ENCODE peak calls at places on chromosomes 12 and 14, in ten cellular contexts. J, V, R, I, Q, Z, U, E, A and W are unnamed samples.
A peak's percentile ranks its signal among the peaks of the same experiment; 100 is the strongest.

GRCh38 chr14:95106966-95107365 is 50.4 kb downstream of the DICER1 start:
- DNase-seq in V (no peak), A (no peak), I (no peak), Q (no peak), R (peak; percentile 66), Z (no peak), J (no peak), E (peak; percentile 78), U (no peak), W (no peak)

GRCh38 chr12:40726366-40726765 is 34.1 kb downstream of the CNTN1 start:
- DNase-seq in V (no peak), Z (no peak), R (no peak), I (no peak), E (no peak), J (no peak), U (no peak), Q (no peak), A (no peak), W (no peak)

GRCh38 chr12:69966839-69967238 is 141.8 kb downstream of the MYRFL start:
- DNase-seq in A (no peak), I (no peak), E (peak; percentile 83), Q (no peak), Z (no peak), U (no peak), J (no peak), R (peak; percentile 99), V (no peak), W (no peak)

GRCh38 chr12:16012086-16012485 is 101.0 kb downstream of the DERA start:
- DNase-seq in J (peak; percentile 50), Z (peak; percentile 85), E (peak; percentile 35), V (no peak), Q (no peak), A (no peak), R (no peak), U (peak; percentile 67), I (peak; percentile 61), W (no peak)

GRCh38 chr14:102516531-102517411 is 7.2 kb upstream of the ANKRD9 start:
- DNase-seq in A (peak; percentile 83), U (peak; percentile 85), R (peak; percentile 29), V (peak; percentile 75), J (peak; percentile 21), E (no peak), Q (no peak), Z (no peak), I (no peak), W (no peak)

GRCh38 chr12:81022531-81022930 is 55.3 kb upstream of the ACSS3 start:
- DNase-seq in E (peak; percentile 40), I (no peak), J (peak; percentile 13), V (no peak), U (no peak), R (no peak), A (no peak), Z (no peak), Q (no peak), W (no peak)

GRCh38 chr12:67035121-67035520 is 234.0 kb upstream of the CAND1 start:
- DNase-seq in I (no peak), Q (no peak), J (no peak), U (no peak), A (peak; percentile 72), V (peak; percentile 38), R (no peak), E (no peak), Z (no peak), W (no peak)

GRCh38 chr12:110245278-110245868 is 35.7 kb upstream of the ATP2A2 start:
- DNase-seq in U (peak; percentile 80), Q (no peak), E (peak; percentile 28), V (peak; percentile 73), A (peak; percentile 55), Z (no peak), I (peak; percentile 9), J (no peak), R (peak; percentile 37), W (peak; percentile 26)

GRCh38 chr14:36515105-36515593 is 4.9 kb downstream of the NKX2-1 start:
- DNase-seq in V (peak; percentile 75), J (no peak), Q (no peak), E (no peak), R (no peak), Z (no peak), U (no peak), A (no peak), I (no peak), W (no peak)

GRCh38 chr14:36514278-36515104 is 5.5 kb downstream of the NKX2-1 start:
- DNase-seq in R (no peak), U (no peak), Q (no peak), E (no peak), I (no peak), A (peak; percentile 68), J (no peak), V (peak; percentile 46), Z (no peak), W (no peak)

GRCh38 chr14:36512585-36513003 is 7.4 kb downstream of the NKX2-1 start:
- DNase-seq in A (no peak), U (no peak), E (no peak), J (no peak), V (no peak), Q (no peak), R (no peak), I (no peak), Z (no peak), W (no peak)

GRCh38 chr14:36513012-36513420 is 7.0 kb downstream of the NKX2-1 start:
- DNase-seq in U (no peak), J (no peak), A (peak; percentile 65), E (no peak), V (peak; percentile 61), R (no peak), Q (no peak), Z (no peak), I (no peak), W (no peak)

GRCh38 chr14:36513451-36514277 is 6.4 kb downstream of the NKX2-1 start:
- DNase-seq in I (no peak), J (no peak), A (peak; percentile 86), V (peak; percentile 90), Q (no peak), U (no peak), R (no peak), E (no peak), Z (no peak), W (no peak)
- H3K4me3 ChIP-seq in I (no peak overlapping the region), J (no peak overlapping the region), A (no peak overlapping the region), V (peak overlapping the region; percentile 47), Q (no peak overlapping the region), U (no peak overlapping the region), R (no peak overlapping the region), E (no peak overlapping the region), Z (no peak overlapping the region), W (no peak overlapping the region)

GRCh38 chr12:106301611-106302321 is 767 bp upstream of the TCP11L2 start:
- DNase-seq in V (peak; percentile 75), Q (no peak), Z (peak; percentile 71), J (peak; percentile 46), E (peak; percentile 28), U (no peak), I (peak; percentile 66), R (peak; percentile 73), A (peak; percentile 50), W (peak; percentile 67)

GRCh38 chr12:106304797-106305196 is 2.3 kb downstream of the TCP11L2 start:
- DNase-seq in J (no peak), U (no peak), Q (no peak), Z (no peak), I (no peak), V (no peak), E (no peak), R (no peak), A (no peak), W (no peak)

GRCh38 chr12:106304001-106304421 is 1.5 kb downstream of the TCP11L2 start:
- DNase-seq in Z (no peak), U (no peak), A (peak; percentile 12), E (peak; percentile 24), R (no peak), J (no peak), I (no peak), Q (no peak), V (no peak), W (no peak)

GRCh38 chr12:106302401-106303201 is at the start of gene TCP11L2:
- DNase-seq in R (peak; percentile 81), Q (no peak), U (peak; percentile 94), Z (no peak), V (peak; percentile 87), E (peak; percentile 58), A (peak; percentile 91), J (peak; percentile 80), I (peak; percentile 83), W (peak; percentile 29)

GRCh38 chr12:106303202-106303820 is 778 bp downstream of the TCP11L2 start:
- DNase-seq in Q (no peak), Z (peak; percentile 84), V (peak; percentile 92), R (peak; percentile 66), J (peak; percentile 73), A (peak; percentile 94), E (peak; percentile 58), I (peak; percentile 36), U (peak; percentile 95), W (peak; percentile 38)
- TF ChIP-seq CTCF in Q (no peak), Z (no peak), V (peak; percentile 8), R (no peak), J (no peak), A (no peak), E (peak; percentile 6), I (peak; percentile 26), U (no peak), W (peak; percentile 8)

GRCh38 chr12:9404469-9405260 is 196.5 kb upstream of the PZP start:
- DNase-seq in E (no peak), A (peak; percentile 19), Z (no peak), I (no peak), R (no peak), U (no peak), Q (no peak), V (no peak), J (no peak), W (no peak)

GRCh38 chr12:9404031-9404430 is 195.8 kb upstream of the PZP start:
- DNase-seq in V (no peak), Q (no peak), Z (no peak), U (no peak), E (no peak), A (peak; percentile 9), I (no peak), R (no peak), J (no peak), W (no peak)

GRCh38 chr12:9406564-9407424 is 198.6 kb upstream of the PZP start:
- DNase-seq in U (no peak), Q (no peak), Z (no peak), R (no peak), I (no peak), V (no peak), J (no peak), A (peak; percentile 31), E (no peak), W (no peak)

DNA sequence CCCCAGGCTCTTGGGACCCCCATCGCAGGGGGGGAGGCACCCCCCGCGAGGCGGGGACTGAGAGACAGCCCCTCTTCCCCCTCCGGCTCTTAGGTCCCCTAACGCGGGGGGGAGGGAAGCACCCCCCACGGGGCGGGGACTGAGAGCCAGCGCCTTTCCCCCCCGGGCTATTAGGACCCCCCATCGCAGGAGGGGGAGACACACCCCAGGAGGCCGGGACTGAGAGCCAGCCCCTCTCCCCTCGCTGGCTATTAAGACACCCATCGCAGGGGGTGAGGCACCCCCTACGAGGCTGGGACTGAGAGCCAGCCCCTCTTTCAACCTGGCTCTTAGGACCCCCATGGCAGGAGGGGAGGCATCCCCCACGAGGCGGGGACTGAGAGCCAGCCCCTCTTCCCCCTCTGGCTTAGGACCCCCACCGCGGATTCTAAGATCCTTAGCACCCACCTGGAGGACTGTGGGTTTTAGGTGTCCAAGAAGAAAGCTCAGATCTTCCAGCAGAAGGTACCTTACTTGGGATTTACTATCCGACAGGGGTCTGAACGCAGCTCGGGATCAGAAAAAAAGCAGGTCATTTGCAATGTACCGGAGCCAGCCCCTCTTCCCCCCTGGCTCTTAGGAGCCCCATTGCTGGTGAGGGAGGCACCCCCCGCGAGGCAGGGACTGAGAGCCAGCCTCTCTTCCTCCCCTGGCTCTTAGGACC is 197.8 kb upstream of the PZP start:
- DNase-seq in Z (no peak), A (peak; percentile 38), J (no peak), Q (no peak), E (no peak), V (peak; percentile 56), I (no peak), U (no peak), R (no peak), W (no peak)
- H3K4me3 ChIP-seq in Z (no peak overlapping the region), A (peak overlapping the region; percentile 42), J (no peak overlapping the region), Q (no peak overlapping the region), E (no peak overlapping the region), V (no peak overlapping the region), I (no peak overlapping the region), U (no peak overlapping the region), R (no peak overlapping the region), W (no peak overlapping the region)

GRCh38 chr12:47362131-47362686 is 282.4 kb upstream of the AMIGO2 start:
- DNase-seq in V (no peak), Q (no peak), E (no peak), J (no peak), U (no peak), A (no peak), Z (peak; percentile 56), R (no peak), I (no peak), W (no peak)

GRCh38 chr12:47360771-47361388 is 281.1 kb upstream of the AMIGO2 start:
- DNase-seq in I (peak; percentile 48), Q (no peak), A (no peak), U (no peak), E (no peak), R (no peak), V (no peak), J (no peak), Z (no peak), W (no peak)

GRCh38 chr12:47364251-47364650 is 284.5 kb upstream of the AMIGO2 start:
- DNase-seq in E (no peak), A (no peak), R (no peak), J (no peak), I (no peak), Z (no peak), Q (no peak), U (no peak), V (no peak), W (no peak)

GRCh38 chr12:47366203-47366978 is 286.6 kb upstream of the AMIGO2 start:
- DNase-seq in A (no peak), Q (no peak), Z (no peak), U (no peak), V (no peak), E (no peak), R (no peak), I (no peak), J (no peak), W (no peak)

DNA sequence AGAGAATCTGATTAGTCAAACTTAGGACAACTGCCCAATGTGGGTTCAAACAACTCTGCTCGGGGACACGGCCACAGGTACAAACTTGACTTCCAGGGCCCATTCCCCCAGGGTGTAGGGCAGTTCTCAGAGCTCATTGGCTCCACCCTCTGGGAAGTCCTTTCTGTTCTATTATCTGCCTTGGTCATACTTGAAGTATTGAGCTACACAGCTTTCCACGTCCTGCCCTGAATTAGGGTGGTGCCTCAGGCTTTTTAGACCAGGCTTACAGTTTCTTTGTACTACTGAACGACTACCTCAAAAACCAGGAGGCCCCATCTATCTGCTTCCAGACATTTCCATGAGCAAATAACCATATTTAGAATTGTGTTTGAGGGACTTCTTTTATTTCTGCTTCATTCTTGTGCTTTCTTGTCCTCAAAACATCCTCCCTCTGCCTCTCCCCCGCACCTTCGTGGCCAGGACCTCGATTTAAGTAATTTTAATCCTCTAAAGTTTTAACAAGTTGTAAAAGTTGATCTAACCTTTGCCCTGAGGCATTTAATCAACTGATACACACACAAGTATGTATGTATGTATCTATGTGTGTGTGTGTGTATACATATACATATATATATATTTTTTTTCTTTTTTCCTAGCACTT is 281.8 kb upstream of the AMIGO2 start:
- DNase-seq in E (no peak), R (peak; percentile 63), V (no peak), I (peak; percentile 79), J (no peak), Z (no peak), Q (no peak), U (no peak), A (no peak), W (peak; percentile 16)
- TF ChIP-seq CTCF in E (no peak), R (peak; percentile 10), V (peak; percentile 32), I (peak; percentile 21), J (no peak), Z (no peak), Q (no peak), U (no peak), A (no peak), W (no peak)